ENCODE peak calls at places on chromosomes 5 and 9, in ten cellular contexts. Q is GM19239, D is NCI-H1092 treated with DMSO at 0.1 percent for 48 hours, E is naive B cell, G is NCI-H774, A is AG04450, R is NAMALWA, C is AG09309, I is HFFc6, Y is mesenchymal stem cell. Z is an unnamed sample.

GRCh38 chr5:76604838-76605237 is 18.4 kb downstream of the F2RL2 start:
- DNase-seq in R (no peak), Y (peak; percentile 61), A (no peak), E (no peak), Q (no peak), D (no peak), C (no peak), G (no peak), I (no peak), Z (no peak)

GRCh38 chr5:57216714-57217113 is 42.9 kb downstream of the GPBP1 start:
- DNase-seq in Q (no peak), D (no peak), C (peak; percentile 1), R (no peak), Y (peak; percentile 51), A (no peak), I (peak; percentile 7), E (no peak), G (no peak), Z (no peak)

GRCh38 chr9:135328485-135329417 is 150.8 kb upstream of the PPP1R26 start:
- DNase-seq in G (no peak), I (no peak), A (no peak), E (no peak), Y (no peak), C (no peak), Q (no peak), R (no peak), D (no peak), Z (no peak)

GRCh38 chr9:127721391-127721821 is 5.5 kb downstream of the TTC16 start:
- DNase-seq in E (no peak), D (no peak), G (no peak), Y (no peak), A (no peak), R (no peak), C (no peak), I (no peak), Q (no peak), Z (peak; percentile 90)

GRCh38 chr5:1442222-1443144 is 2.8 kb downstream of the SLC6A3 start:
- DNase-seq in D (no peak), R (no peak), Q (no peak), Y (no peak), E (no peak), I (no peak), A (no peak), G (no peak), C (no peak), Z (no peak)

GRCh38 chr9:100437860-100438805 is 11.2 kb downstream of the MSANTD3 start:
- DNase-seq in E (peak; percentile 52), D (peak; percentile 47), Y (peak; percentile 82), I (peak; percentile 74), A (peak; percentile 57), Q (peak; percentile 27), C (peak; percentile 39), R (peak; percentile 86), G (peak; percentile 12), Z (peak; percentile 16)

GRCh38 chr5:56026863-56027300 is 32.1 kb upstream of the IL6ST start:
- DNase-seq in Y (peak; percentile 39), I (peak; percentile 91), G (no peak), A (peak; percentile 72), C (peak; percentile 90), Q (no peak), R (no peak), D (no peak), E (no peak), Z (no peak)

GRCh38 chr9:137435980-137436760 is 5.0 kb downstream of the ENTPD8 start:
- DNase-seq in G (no peak), Y (peak; percentile 65), A (no peak), C (peak; percentile 21), E (no peak), I (peak; percentile 76), R (no peak), D (no peak), Q (no peak), Z (no peak)

GRCh38 chr5:180704362-180704761 is 35.5 kb downstream of the OR2Y1 start:
- DNase-seq in Y (no peak), A (no peak), C (no peak), D (no peak), R (no peak), E (no peak), Q (no peak), G (no peak), I (no peak), Z (peak; percentile 60)

GRCh38 chr5:168935183-168935582 is 356.0 kb upstream of the PANK3 start:
- DNase-seq in I (no peak), R (no peak), E (no peak), A (no peak), Y (no peak), C (no peak), Q (no peak), D (no peak), G (no peak), Z (no peak)

GRCh38 chr5:107619781-107620180 is 51.0 kb downstream of the EFNA5 start:
- DNase-seq in Y (no peak), C (no peak), D (no peak), Q (no peak), G (no peak), E (no peak), I (no peak), R (no peak), A (no peak), Z (no peak)

GRCh38 chr9:17782750-17783149 is 203.9 kb downstream of the SH3GL2 start:
- DNase-seq in G (no peak), Q (no peak), R (no peak), C (no peak), A (no peak), Y (peak; percentile 0), I (no peak), E (no peak), D (no peak), Z (no peak)

GRCh38 chr9:107108367-107108766 is 174.7 kb upstream of the RAD23B start:
- DNase-seq in C (no peak), I (no peak), R (no peak), E (no peak), A (no peak), D (no peak), Q (no peak), Y (no peak), G (no peak), Z (no peak)

GRCh38 chr5:541888-542692 is 17.8 kb upstream of the SLC9A3 start:
- DNase-seq in C (no peak), I (no peak), Y (no peak), E (no peak), R (no peak), A (no peak), D (no peak), G (no peak), Q (no peak), Z (no peak)

GRCh38 chr9:29176786-29177185 is 1603.5 kb upstream of the C9orf72 start:
- DNase-seq in A (no peak), R (no peak), Q (no peak), D (no peak), E (no peak), I (no peak), Y (no peak), G (no peak), C (no peak), Z (no peak)

GRCh38 chr5:137896560-137896959 is 7.3 kb downstream of the PKD2L2 start:
- DNase-seq in Q (no peak), I (no peak), Y (no peak), G (no peak), C (no peak), D (no peak), R (no peak), A (no peak), E (no peak), Z (no peak)

GRCh38 chr5:64653776-64654175 is 36.5 kb upstream of the SHISAL2B start:
- DNase-seq in R (no peak), E (no peak), Y (no peak), I (no peak), C (no peak), Q (no peak), D (no peak), A (no peak), G (no peak), Z (no peak)

GRCh38 chr5:125584119-125584518 is 837.7 kb upstream of the ZNF608 start:
- DNase-seq in A (no peak), G (no peak), D (no peak), Q (no peak), I (no peak), E (no peak), R (no peak), C (no peak), Y (no peak), Z (no peak)

GRCh38 chr9:82456621-82457020 is 468.0 kb downstream of the SPATA31D1 start:
- DNase-seq in E (no peak), Y (peak; percentile 38), A (peak; percentile 1), R (no peak), D (no peak), G (no peak), I (peak; percentile 64), Q (no peak), C (peak; percentile 21), Z (no peak)

GRCh38 chr5:129460951-129461815 is 1.1 kb downstream of the ADAMTS19 start:
- DNase-seq in G (no peak), Q (no peak), E (no peak), D (no peak), C (no peak), Y (peak; percentile 61), I (no peak), A (no peak), R (no peak), Z (no peak)

GRCh38 chr5:140362875-140363630 is 3.1 kb downstream of the SLC4A9 start:
- DNase-seq in R (peak; percentile 85), D (peak; percentile 20), A (no peak), Y (peak; percentile 66), E (peak; percentile 71), I (peak; percentile 51), G (peak; percentile 47), Q (peak; percentile 72), C (no peak), Z (peak; percentile 21)

GRCh38 chr9:82679488-82679887 is 383.5 kb downstream of the RASEF start:
- DNase-seq in A (no peak), Y (no peak), D (no peak), C (no peak), I (no peak), R (no peak), Q (no peak), E (no peak), G (no peak), Z (no peak)

GRCh38 chr9:113331780-113332179 is 8.3 kb downstream of the WDR31 start:
- DNase-seq in C (no peak), I (no peak), D (no peak), A (no peak), R (no peak), E (no peak), Y (no peak), G (no peak), Q (no peak), Z (no peak)

GRCh38 chr9:10921671-10922070 is 308.9 kb upstream of the PTPRD start:
- DNase-seq in R (no peak), Q (no peak), I (no peak), A (no peak), D (no peak), C (no peak), G (no peak), Y (no peak), E (no peak), Z (no peak)

GRCh38 chr5:81922790-81923398 is 48.9 kb upstream of the ATG10 start:
- DNase-seq in E (no peak), Q (no peak), R (no peak), C (no peak), I (no peak), A (no peak), D (peak; percentile 38), G (no peak), Y (no peak), Z (peak; percentile 24)

GRCh38 chr5:81164936-81165335 is 68.2 kb upstream of the CKMT2 start:
- DNase-seq in I (no peak), Q (no peak), R (no peak), G (no peak), A (no peak), E (no peak), Y (peak; percentile 67), C (no peak), D (no peak), Z (no peak)

GRCh38 chr5:162657076-162657475 is 589.5 kb downstream of the GABRG2 start:
- DNase-seq in Y (no peak), R (no peak), C (no peak), E (no peak), D (no peak), A (no peak), I (no peak), G (no peak), Q (no peak), Z (no peak)

GRCh38 chr5:107285772-107286171 is 385.0 kb downstream of the EFNA5 start:
- DNase-seq in C (no peak), A (no peak), R (no peak), G (no peak), E (no peak), Q (no peak), D (no peak), I (no peak), Y (no peak), Z (no peak)

Z was measured in COR-L47.